ENCODE peak calls at places on chromosomes 13 and 19, in seven cellular contexts. R is right lobe of liver; J is CD4-positive, alpha-beta memory T cell; D is heart right ventricle; E is thoracic aorta; O is astrocyte; Q is PC-3. A is an unnamed sample. For H3K4me1, the result is how much of the 10 kb centered on the place peaks cover.

GRCh38 chr19:2813235-2814160 is 6.2 kb upstream of the ZNF554 start:
- DNase-seq in O (no peak), D (no peak), Q (no peak), J (no peak), R (no peak), E (no peak), A (no peak)

GRCh38 chr19:50723735-50724521 is 764 bp downstream of the CLEC11A start:
- DNase-seq in D (no peak), Q (no peak), E (no peak), J (no peak), R (no peak), O (no peak), A (no peak)

GRCh38 chr19:43662487-43662886 is 7.5 kb downstream of the PLAUR start:
- DNase-seq in R (no peak), D (no peak), E (no peak), Q (peak), O (no peak), J (no peak), A (no peak)

GRCh38 chr13:97107815-97108534 is 113.7 kb upstream of the OXGR1 start:
- DNase-seq in R (no peak), O (peak), E (no peak), Q (no peak), J (no peak), D (no peak), A (no peak)

GRCh38 chr13:64912141-64912540 is 2318.0 kb downstream of the PCDH9 start:
- DNase-seq in R (no peak), D (no peak), J (no peak), O (peak), E (no peak), Q (peak), A (no peak)

GRCh38 chr13:113319371-113319770 is 22.3 kb downstream of the LAMP1 start:
- DNase-seq in O (no peak), J (no peak), R (no peak), D (no peak), Q (no peak), E (no peak), A (no peak)

GRCh38 chr13:95137096-95137495 is 164.2 kb downstream of the ABCC4 start:
- DNase-seq in D (no peak), J (no peak), R (no peak), O (no peak), Q (peak), E (no peak), A (no peak)

GRCh38 chr13:26540319-26540718 is 17.2 kb upstream of the WASF3 start:
- DNase-seq in J (no peak), E (no peak), Q (no peak), O (no peak), D (peak), R (no peak), A (no peak)

GRCh38 chr19:46678110-46678732 is 17.2 kb upstream of the DACT3 start:
- DNase-seq in R (no peak), O (no peak), Q (peak), J (peak), E (no peak), D (no peak), A (no peak)

GRCh38 chr19:42628411-42629135 is 33.8 kb upstream of the CEACAM8 start:
- DNase-seq in E (no peak), D (no peak), R (no peak), O (no peak), J (no peak), Q (peak), A (no peak)

GRCh38 chr13:100363351-100363750 is 225.2 kb downstream of the GGACT start:
- DNase-seq in J (no peak), O (peak), R (no peak), E (no peak), Q (no peak), D (no peak), A (no peak)

GRCh38 chr19:49434907-49435577 is 6.3 kb downstream of the SLC17A7 start:
- DNase-seq in O (no peak), E (no peak), J (no peak), R (no peak), Q (no peak), D (no peak), A (no peak)

GRCh38 chr13:112618501-112618900 is 30.5 kb upstream of the TUBGCP3 start:
- DNase-seq in J (no peak), Q (no peak), D (no peak), R (no peak), O (no peak), E (no peak), A (no peak)

GRCh38 chr13:76852991-76853390 is 33.2 kb downstream of the KCTD12 start:
- DNase-seq in R (no peak), D (no peak), E (no peak), O (peak), J (no peak), Q (peak), A (no peak)

GRCh38 chr13:23447927-23448326 is 14.4 kb upstream of the SACS start:
- DNase-seq in J (no peak), R (no peak), O (peak), Q (no peak), D (no peak), E (no peak), A (no peak)

GRCh38 chr13:114053026-114053425 is 79.2 kb upstream of the C13orf46 start:
- DNase-seq in O (peak), R (no peak), E (no peak), Q (no peak), J (no peak), D (no peak), A (no peak)

GRCh38 chr13:85798999-85799646 is at the start of gene SLITRK6:
- DNase-seq in D (no peak), J (no peak), R (no peak), E (no peak), O (peak), Q (peak), A (no peak)

GRCh38 chr13:39419866-39420265 is 183.1 kb downstream of the LHFPL6 start:
- DNase-seq in J (no peak), O (no peak), E (no peak), D (no peak), R (no peak), Q (no peak), A (no peak)

GRCh38 chr13:40677064-40677463 is 10.6 kb upstream of the FOXO1 start:
- DNase-seq in D (no peak), R (no peak), Q (no peak), J (no peak), E (no peak), O (no peak), A (no peak)

GRCh38 chr13:40682449-40683240 is 16.2 kb upstream of the FOXO1 start:
- DNase-seq in Q (peak), O (peak), D (no peak), R (no peak), J (peak), E (no peak), A (no peak)

GRCh38 chr13:40680659-40681323 is 14.3 kb upstream of the FOXO1 start:
- DNase-seq in Q (no peak), D (no peak), O (no peak), R (no peak), J (no peak), E (no peak), A (no peak)

GRCh38 chr13:40679586-40679985 is 13.1 kb upstream of the FOXO1 start:
- DNase-seq in Q (no peak), O (no peak), J (no peak), R (no peak), D (no peak), E (no peak), A (no peak)

DNA sequence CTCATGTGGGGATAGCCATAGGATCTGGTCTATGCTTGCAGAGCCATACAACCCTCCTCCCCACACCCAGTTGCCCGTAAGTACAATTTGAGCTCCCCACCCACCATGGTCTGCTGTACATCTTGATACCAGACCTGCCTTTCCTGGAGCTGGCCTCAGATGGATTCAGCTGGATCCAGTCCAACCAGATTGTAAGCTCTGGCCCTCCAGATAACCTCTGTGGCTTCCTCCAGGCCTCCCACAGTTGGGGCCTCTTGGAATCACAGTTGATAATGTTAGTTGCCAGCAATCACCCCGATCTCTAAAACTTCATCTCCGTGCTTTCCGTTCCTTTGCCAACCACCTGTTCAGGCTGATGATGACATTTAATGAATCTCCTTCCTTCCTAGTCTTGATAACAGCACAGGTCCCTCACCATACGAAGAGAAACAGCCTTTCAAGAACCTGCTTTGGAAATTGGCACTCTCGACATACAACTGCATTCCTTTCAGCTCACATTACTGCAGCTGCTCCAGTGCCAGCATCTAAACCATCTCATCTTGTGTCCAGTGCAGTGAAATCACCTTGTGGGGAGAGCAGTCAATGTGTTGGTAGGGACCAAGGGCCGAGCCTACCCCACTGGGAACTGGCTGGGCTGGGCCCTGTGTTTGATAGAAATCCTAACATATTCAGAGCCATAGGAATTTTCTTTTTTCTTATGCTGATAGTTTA is 15.1 kb upstream of the FOXO1 start:
- DNase-seq in R (no peak), O (peak), E (no peak), Q (no peak), J (no peak), D (no peak), A (no peak)
- H3K27ac ChIP-seq in R (no peak), O (no peak), E (no peak), Q (no peak), J (no peak), D (no peak), A (no peak)

DNA sequence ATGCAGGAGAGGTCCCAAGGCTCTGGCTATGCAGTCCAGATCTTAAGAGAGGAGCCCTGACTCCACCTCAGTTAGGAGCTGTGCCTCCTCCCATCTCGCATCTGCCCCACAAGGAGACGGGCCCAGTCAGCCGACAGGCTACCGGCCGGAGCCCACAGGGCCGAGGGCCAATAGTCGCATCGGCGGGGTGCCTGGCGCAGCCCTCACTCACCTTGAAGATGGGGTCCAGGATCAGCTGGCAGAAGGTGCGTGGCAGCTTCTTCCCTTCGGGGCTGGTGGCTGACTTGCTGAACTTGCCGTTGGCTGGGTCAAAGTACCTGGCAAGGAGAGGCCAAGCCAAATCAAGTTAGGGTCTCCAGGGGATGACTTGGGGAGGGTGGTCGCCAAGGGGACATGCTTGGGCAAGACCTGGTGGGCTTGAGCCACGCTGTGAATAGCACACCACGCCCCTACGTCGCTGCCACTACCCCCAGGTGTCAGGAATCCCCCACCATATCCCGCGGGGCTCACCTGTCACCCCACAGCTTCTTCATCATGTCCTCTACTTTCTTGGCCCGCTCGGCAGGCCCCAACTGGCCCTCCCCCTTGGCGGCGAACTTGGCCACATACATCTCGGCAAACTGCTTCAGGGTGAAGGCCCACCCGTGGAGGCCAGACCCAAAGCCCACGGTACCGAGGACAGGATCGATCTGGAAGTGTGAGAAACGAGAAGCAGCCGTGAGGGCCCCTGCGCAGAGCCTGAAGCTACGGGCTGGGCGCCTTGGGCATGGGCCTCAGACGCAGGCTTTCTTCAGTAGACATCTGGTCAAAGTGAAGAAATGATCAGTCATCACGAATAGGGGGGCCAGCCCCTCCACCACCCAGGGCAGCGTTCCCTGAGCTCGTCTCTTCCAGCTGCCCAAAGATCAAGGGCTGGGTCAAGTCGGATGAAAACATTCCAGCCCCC is 3.3 kb downstream of the EEF2 start:
- DNase-seq in Q (no peak), R (no peak), J (no peak), D (no peak), E (no peak), O (no peak), A (no peak)
- H3K4me3 ChIP-seq in Q (no peak), R (no peak), J (no peak), D (no peak), E (no peak), O (peak), A (no peak)

DNA sequence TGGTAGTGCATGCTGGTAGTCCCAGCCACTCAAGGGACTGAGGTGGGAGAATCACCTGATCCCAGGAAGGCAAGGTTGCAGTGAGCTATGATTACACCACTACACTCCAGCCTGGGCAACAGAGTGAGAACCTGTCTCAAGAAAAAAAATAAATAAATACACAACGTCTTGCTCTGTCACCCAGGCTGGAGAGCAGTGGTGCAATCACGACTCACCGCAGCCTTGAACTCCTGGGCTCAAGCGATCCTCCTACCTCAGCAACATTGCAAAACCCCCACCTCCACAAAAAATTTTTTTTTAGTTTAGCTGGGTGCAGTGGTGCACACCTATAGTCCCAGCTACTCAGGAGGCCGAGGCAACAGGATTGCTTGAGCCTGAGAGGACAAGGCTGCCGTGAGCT is 8.8 kb downstream of the TPM4 start:
- DNase-seq in O (no peak), D (no peak), E (no peak), J (no peak), R (no peak), Q (peak), A (no peak)
- H3K4me1 ChIP-seq in O (under half), D (under half), E (half or more), J (half or more), R (under half), Q (under half), A (half or more)

GRCh38 chr19:37994823-37995130 is 87.8 kb downstream of the SIPA1L3 start:
- DNase-seq in Q (no peak), E (no peak), D (no peak), J (no peak), R (no peak), O (no peak), A (no peak)

GRCh38 chr19:37999309-38000213 is 92.6 kb downstream of the SIPA1L3 start:
- DNase-seq in D (peak), R (no peak), Q (peak), E (no peak), O (peak), J (no peak), A (peak)

GRCh38 chr19:37995346-37995745 is 88.3 kb downstream of the SIPA1L3 start:
- DNase-seq in R (no peak), Q (no peak), E (no peak), D (no peak), J (no peak), O (no peak), A (no peak)

GRCh38 chr19:37998801-37999308 is 91.8 kb downstream of the SIPA1L3 start:
- DNase-seq in D (no peak), J (no peak), O (no peak), Q (no peak), R (no peak), E (no peak), A (no peak)

GRCh38 chr19:37997911-37998344 is 90.9 kb downstream of the SIPA1L3 start:
- DNase-seq in Q (peak), J (no peak), D (no peak), R (no peak), O (peak), E (no peak), A (no peak)
- H3K27ac ChIP-seq in Q (peak), J (no peak), D (no peak), R (no peak), O (peak), E (peak), A (no peak)

GRCh38 chr19:12482505-12482886 is 2.1 kb downstream of the ZNF709 start:
- DNase-seq in Q (no peak), D (no peak), R (no peak), O (no peak), J (no peak), E (no peak), A (no peak)

GRCh38 chr19:12484011-12484370 is 625 bp downstream of the ZNF709 start:
- DNase-seq in O (no peak), D (no peak), J (no peak), R (no peak), Q (no peak), E (no peak), A (no peak)

GRCh38 chr19:12478234-12478941 is 6.2 kb downstream of the ZNF709 start:
- DNase-seq in E (no peak), Q (no peak), D (no peak), J (no peak), R (no peak), O (no peak), A (no peak)

GRCh38 chr19:12484371-12485322 is at the start of gene ZNF709:
- DNase-seq in D (peak), E (peak), J (peak), Q (peak), R (peak), O (peak), A (peak)

GRCh38 chr19:12481781-12482504 is 2.7 kb downstream of the ZNF709 start:
- DNase-seq in O (no peak), Q (no peak), J (no peak), E (no peak), D (no peak), R (no peak), A (no peak)
- H3K4me3 ChIP-seq in O (no peak), Q (no peak), J (no peak), E (no peak), D (no peak), R (no peak), A (no peak)

DNA sequence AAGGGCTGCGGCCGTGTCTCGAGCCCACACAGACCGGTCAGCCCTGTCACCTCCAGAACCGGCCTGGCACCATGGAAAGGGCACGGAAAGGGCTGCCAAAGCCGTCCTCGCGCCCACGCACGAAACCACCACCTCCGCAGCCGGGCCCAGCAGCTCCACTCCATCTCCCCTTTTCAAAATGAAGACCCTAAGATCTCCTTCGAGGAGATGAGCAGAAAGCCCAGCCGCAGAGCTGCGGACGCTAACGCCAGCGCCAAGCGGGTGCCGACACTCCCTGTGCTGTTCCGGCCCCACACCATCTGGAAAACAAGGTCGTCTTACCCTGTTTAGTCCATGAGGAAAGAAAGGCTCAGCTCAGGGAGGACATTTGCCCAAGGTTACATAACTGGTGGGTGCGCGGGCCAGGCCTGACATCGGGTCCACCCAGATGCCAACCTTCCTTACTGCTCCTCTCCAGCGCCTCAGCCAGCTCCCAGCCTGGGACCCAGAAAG is 131.1 kb downstream of the FOXO1 start:
- DNase-seq in Q (no peak), J (no peak), D (no peak), O (no peak), R (no peak), E (no peak), A (no peak)
- H3K4me1 ChIP-seq in Q (under half), J (under half), D (under half), O (under half), R (under half), E (under half), A (under half)

GRCh38 chr19:4278926-4279529 is at the start of gene SHD:
- DNase-seq in D (no peak), J (no peak), E (no peak), R (no peak), O (no peak), Q (no peak), A (no peak)
- H3K27ac ChIP-seq in D (no peak), J (no peak), E (no peak), R (no peak), O (no peak), Q (no peak), A (no peak)

GRCh38 chr19:4868286-4868834 is 893 bp upstream of the PLIN3 start:
- DNase-seq in D (no peak), R (no peak), Q (no peak), O (no peak), E (no peak), J (no peak), A (no peak)
- H3K4me3 ChIP-seq in D (no peak), R (no peak), Q (no peak), O (no peak), E (peak), J (no peak), A (peak)

GRCh38 chr13:106099765-106100164 is 435.7 kb downstream of the EFNB2 start:
- DNase-seq in J (no peak), O (no peak), R (no peak), E (no peak), D (no peak), Q (no peak), A (no peak)
- H3K4me1 ChIP-seq in J (under half), O (under half), R (under half), E (under half), D (under half), Q (half or more), A (under half)

GRCh38 chr19:18328340-18329034 is 5.6 kb upstream of the LSM4 start:
- DNase-seq in D (peak), J (peak), O (peak), Q (peak), R (peak), E (peak), A (peak)
- H3K27ac ChIP-seq in D (no peak), J (no peak), O (peak), Q (no peak), R (peak), E (peak), A (peak)

A was measured in tibial nerve.